ENCODE peak calls at places on chromosomes 3 and 15, in four cellular contexts. W, E, I and M are unnamed samples.
A peak's percentile ranks its signal among the peaks of the same experiment; 100 is the strongest.

GRCh38 chr3:135964160-135964955 is 1.2 kb upstream of the PPP2R3A start:
- DNase-seq in W (no peak), E (no peak), I (no peak), M (no peak)

GRCh38 chr15:48796521-48796920 is 14.3 kb downstream of the CEP152 start:
- DNase-seq in W (no peak), E (no peak), I (no peak), M (no peak)

GRCh38 chr3:124467980-124468902 is 262.0 kb upstream of the UMPS start:
- DNase-seq in W (peak; percentile 53), E (peak; percentile 91), I (peak; percentile 52), M (peak; percentile 35)

GRCh38 chr3:17194116-17194515 is 309.4 kb downstream of the PLCL2 start:
- DNase-seq in W (no peak), E (no peak), I (no peak), M (no peak)

GRCh38 chr15:45378149-45378912 is at the start of gene GATM:
- DNase-seq in W (peak; percentile 86), E (peak; percentile 98), I (peak; percentile 86), M (peak; percentile 70)

GRCh38 chr15:96042734-96043224 is 287.7 kb upstream of the NR2F2 start:
- DNase-seq in W (no peak), E (no peak), I (peak; percentile 34), M (no peak)

GRCh38 chr3:128625409-128625945 is 25.1 kb downstream of the RPN1 start:
- DNase-seq in W (no peak), E (no peak), I (no peak), M (no peak)

GRCh38 chr3:149044329-149045083 is 41.8 kb downstream of the HLTF start:
- DNase-seq in W (no peak), E (no peak), I (no peak), M (no peak)

GRCh38 chr15:53861792-53862191 is 102.3 kb upstream of the WDR72 start:
- DNase-seq in W (no peak), E (no peak), I (no peak), M (no peak)

GRCh38 chr3:105649469-105649868 is 219.3 kb downstream of the CBLB start:
- DNase-seq in W (no peak), E (no peak), I (no peak), M (no peak)

GRCh38 chr3:49006591-49007067 is 562 bp upstream of the WDR6 start:
- DNase-seq in W (peak; percentile 55), E (peak; percentile 86), I (peak; percentile 72), M (no peak)

GRCh38 chr3:119149484-119149883 is 3.5 kb downstream of the TEX55 start:
- DNase-seq in W (no peak), E (no peak), I (peak; percentile 61), M (no peak)

GRCh38 chr3:42699511-42699971 is 3.1 kb downstream of the HHATL start:
- DNase-seq in W (no peak), E (peak; percentile 79), I (no peak), M (no peak)

GRCh38 chr3:141234283-141234682 is 2.7 kb downstream of the PXYLP1 start:
- DNase-seq in W (no peak), E (no peak), I (peak; percentile 6), M (peak; percentile 54)

GRCh38 chr15:89459271-89460038 is 36.9 kb downstream of the RHCG start:
- DNase-seq in W (peak; percentile 55), E (no peak), I (no peak), M (no peak)

GRCh38 chr15:91752081-91752810 is 101.3 kb upstream of the SLCO3A1 start:
- DNase-seq in W (no peak), E (no peak), I (no peak), M (no peak)

GRCh38 chr15:52021128-52021671 is 2.2 kb downstream of the MAPK6 start:
- DNase-seq in W (peak; percentile 73), E (peak; percentile 96), I (peak; percentile 93), M (peak; percentile 45)

GRCh38 chr3:11495948-11496557 is 147.7 kb downstream of the VGLL4 start:
- DNase-seq in W (no peak), E (no peak), I (peak; percentile 54), M (no peak)

GRCh38 chr3:65659396-65659795 is 379.3 kb downstream of the MAGI1 start:
- DNase-seq in W (no peak), E (no peak), I (no peak), M (no peak)

GRCh38 chr15:74752486-74753395 is 4.1 kb downstream of the CYP1A2 start:
- DNase-seq in W (no peak), E (peak; percentile 93), I (peak; percentile 53), M (peak; percentile 46)

GRCh38 chr3:124084398-124084881 is 92.5 kb upstream of the ROPN1 start:
- DNase-seq in W (no peak), E (peak; percentile 30), I (no peak), M (no peak)

GRCh38 chr3:194185225-194185624 is 49.3 kb downstream of the HES1 start:
- DNase-seq in W (no peak), E (peak; percentile 11), I (no peak), M (no peak)

GRCh38 chr3:123884258-123884831 is at the start of gene MYLK:
- DNase-seq in W (peak; percentile 88), E (peak; percentile 96), I (peak; percentile 94), M (peak; percentile 74)

GRCh38 chr3:105606052-105606451 is 239.3 kb downstream of the ALCAM start:
- DNase-seq in W (no peak), E (no peak), I (peak; percentile 29), M (no peak)

GRCh38 chr15:95664435-95664834 is 666.1 kb upstream of the NR2F2 start:
- DNase-seq in W (peak; percentile 6), E (no peak), I (no peak), M (no peak)

GRCh38 chr3:64293121-64293520 is 67.9 kb upstream of the PRICKLE2 start:
- DNase-seq in W (no peak), E (no peak), I (no peak), M (no peak)

GRCh38 chr3:150255416-150255815 is 152.7 kb upstream of the TSC22D2 start:
- DNase-seq in W (peak; percentile 79), E (peak; percentile 8), I (no peak), M (no peak)

GRCh38 chr15:69096197-69096596 is 64.2 kb upstream of the GLCE start:
- DNase-seq in W (no peak), E (no peak), I (no peak), M (no peak)

GRCh38 chr3:73576995-73577394 is 47.7 kb downstream of the PDZRN3 start:
- DNase-seq in W (no peak), E (peak; percentile 78), I (no peak), M (no peak)

GRCh38 chr3:192747145-192747544 is 19.8 kb upstream of the FGF12 start:
- DNase-seq in W (no peak), E (no peak), I (no peak), M (no peak)

GRCh38 chr3:172324591-172325203 is 123.6 kb downstream of the GHSR start:
- DNase-seq in W (peak; percentile 20), E (no peak), I (no peak), M (no peak)

GRCh38 chr3:65245133-65246076 is 557.6 kb upstream of the ADAMTS9 start:
- DNase-seq in W (no peak), E (no peak), I (peak; percentile 65), M (no peak)

GRCh38 chr3:101050866-101051265 is 57.6 kb upstream of the ABI3BP start:
- DNase-seq in W (no peak), E (no peak), I (no peak), M (no peak)

GRCh38 chr3:102200126-102200525 is 234.7 kb upstream of the ZPLD1 start:
- DNase-seq in W (no peak), E (no peak), I (no peak), M (no peak)

GRCh38 chr3:131755380-131755779 is 252.6 kb upstream of the MRPL3 start:
- DNase-seq in W (no peak), E (no peak), I (no peak), M (no peak)

GRCh38 chr3:131756405-131756804 is 253.6 kb upstream of the MRPL3 start:
- DNase-seq in W (no peak), E (no peak), I (no peak), M (no peak)
- TF ChIP-seq CTCF in W (no peak), E (no peak), I (no peak), M (no peak)

GRCh38 chr15:94230436-94230885 is 900 bp upstream of the MCTP2 start:
- DNase-seq in W (no peak), E (peak; percentile 35), I (peak; percentile 3), M (no peak)

GRCh38 chr15:94230886-94231727 is at the start of gene MCTP2:
- DNase-seq in W (peak; percentile 94), E (peak; percentile 64), I (peak; percentile 69), M (peak; percentile 89)

GRCh38 chr15:94229591-94230365 is 1.6 kb upstream of the MCTP2 start:
- DNase-seq in W (no peak), E (no peak), I (no peak), M (no peak)

GRCh38 chr15:94232107-94232506 is 746 bp downstream of the MCTP2 start:
- DNase-seq in W (no peak), E (no peak), I (no peak), M (no peak)

DNA sequence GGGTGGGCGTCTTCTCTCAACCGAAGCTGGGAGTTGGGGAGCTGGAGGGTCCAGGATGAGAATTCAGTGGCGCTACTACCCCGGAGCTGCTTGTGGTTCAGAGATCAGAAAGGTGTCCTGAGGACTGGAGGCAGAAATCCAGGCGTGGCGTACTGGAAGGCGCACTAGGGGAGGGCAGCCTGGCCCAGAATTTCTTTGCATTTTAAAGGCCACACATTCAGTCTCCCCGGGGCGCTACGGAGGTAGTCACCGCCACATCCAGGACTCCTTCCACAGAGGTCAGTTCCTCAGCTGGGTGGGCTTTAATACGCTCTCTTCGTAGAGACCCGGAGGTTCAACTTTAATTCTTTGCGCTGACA is 346 bp downstream of the MCTP2 start:
- DNase-seq in W (peak; percentile 55), E (no peak), I (peak; percentile 3), M (no peak)
- H3K4me1 ChIP-seq in W (peaks cover 35% of the 10 kb centered on the region), E (no peaks in the 10 kb centered on the region), I (no peaks in the 10 kb centered on the region), M (no peaks in the 10 kb centered on the region)

GRCh38 chr15:31805090-31805662 is 225.1 kb upstream of the CHRNA7 start:
- DNase-seq in W (no peak), E (no peak), I (no peak), M (no peak)
- TF ChIP-seq CTCF in W (no peak), E (no peak), I (no peak), M (no peak)

GRCh38 chr15:39486546-39487081 is 94.3 kb upstream of the THBS1 start:
- DNase-seq in W (no peak), E (no peak), I (peak; percentile 46), M (no peak)

GRCh38 chr15:39491115-39491916 is 89.6 kb upstream of the THBS1 start:
- DNase-seq in W (no peak), E (no peak), I (no peak), M (no peak)

GRCh38 chr15:39491917-39492490 is 88.9 kb upstream of the THBS1 start:
- DNase-seq in W (no peak), E (no peak), I (no peak), M (no peak)

GRCh38 chr15:39488498-39488897 is 92.4 kb upstream of the THBS1 start:
- DNase-seq in W (no peak), E (no peak), I (peak; percentile 38), M (no peak)

GRCh38 chr15:39487180-39487735 is 93.6 kb upstream of the THBS1 start:
- DNase-seq in W (no peak), E (no peak), I (no peak), M (no peak)
- H3K4me1 ChIP-seq in W (no peaks in the 10 kb centered on the region), E (no peaks in the 10 kb centered on the region), I (peaks cover 21% of the 10 kb centered on the region), M (peaks cover 22% of the 10 kb centered on the region)

DNA sequence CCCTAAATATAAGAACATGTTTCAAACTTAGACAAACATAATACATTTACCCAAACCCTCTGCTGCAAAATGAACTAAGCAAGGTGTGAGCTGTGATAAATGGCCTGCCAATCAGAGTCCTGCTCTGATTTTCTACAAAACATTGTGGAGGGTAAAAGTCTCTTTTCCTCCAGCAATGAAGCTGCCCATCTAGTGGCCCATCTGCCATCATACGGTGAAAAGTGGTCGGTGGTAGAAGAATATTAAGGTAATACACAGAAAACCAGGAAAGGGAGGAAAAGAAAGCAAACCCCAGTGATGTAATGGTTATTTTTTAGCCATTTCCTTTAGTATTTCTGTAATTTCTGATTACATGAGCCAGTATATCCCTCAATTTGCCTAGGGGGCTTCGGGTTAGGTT is 838.1 kb downstream of the TBL1XR1 start:
- DNase-seq in W (no peak), E (peak; percentile 31), I (no peak), M (no peak)
- TF ChIP-seq CTCF in W (no peak), E (peak; percentile 9), I (no peak), M (no peak)